ENCODE peak calls at places on chromosomes 3 and 15, in four cellular contexts. P is AG10803, L is breast epithelium, T is upper lobe of left lung. X is an unnamed sample.

GRCh38 chr3:169453256-169454059 is 210.1 kb downstream of the MECOM start:
- DNase-seq in T (no peak), L (no peak), P (no peak), X (no peak)

GRCh38 chr15:28987337-28987736 is 101.6 kb downstream of the APBA2 start:
- DNase-seq in L (no peak), P (no peak), T (no peak), X (no peak)

GRCh38 chr3:155948476-155948875 is 78.0 kb downstream of the GMPS start:
- DNase-seq in L (no peak), T (no peak), P (peak; percentile 20), X (no peak)

GRCh38 chr3:113736548-113737089 is 9.4 kb downstream of the NAA50 start:
- DNase-seq in L (no peak), T (no peak), P (peak; percentile 71), X (no peak)

GRCh38 chr15:92801412-92801773 is 98.7 kb upstream of the CHD2 start:
- DNase-seq in T (no peak), L (no peak), P (peak; percentile 98), X (no peak)

GRCh38 chr15:59148160-59148810 is 43.3 kb downstream of the CCNB2 start:
- DNase-seq in L (no peak), P (peak; percentile 79), T (no peak), X (no peak)

GRCh38 chr3:72154391-72155300 is 369.7 kb upstream of the PROK2 start:
- DNase-seq in T (no peak), P (peak; percentile 89), L (no peak), X (no peak)

GRCh38 chr3:188196232-188196990 is 42.5 kb downstream of the LPP start:
- DNase-seq in P (peak; percentile 56), L (no peak), T (no peak), X (no peak)

GRCh38 chr3:18100126-18100525 is 325.0 kb downstream of the SATB1 start:
- DNase-seq in L (no peak), T (no peak), P (no peak), X (no peak)

GRCh38 chr3:15797600-15798303 is at the start of gene ANKRD28:
- DNase-seq in T (no peak), P (peak; percentile 98), L (no peak), X (no peak)

DNA sequence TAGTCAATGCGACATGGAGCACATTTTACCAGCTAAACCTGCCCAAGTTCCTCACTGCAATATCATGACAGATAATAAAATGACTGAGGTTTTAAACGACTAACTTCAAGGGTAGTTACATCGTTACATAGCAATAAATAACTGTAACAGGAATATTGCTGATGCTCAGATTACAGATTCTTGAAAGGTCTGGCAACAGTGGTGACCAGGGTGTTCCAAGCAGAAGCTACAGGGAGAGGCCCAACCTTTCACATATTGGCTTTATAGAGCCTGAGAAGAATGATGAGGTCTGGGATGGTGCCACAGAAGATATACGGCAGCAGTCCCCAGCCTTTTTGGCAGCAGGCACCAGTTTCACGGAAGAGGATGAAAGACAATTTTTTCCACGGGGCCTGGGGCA is 51.1 kb upstream of the CSPG5 start:
- DNase-seq in L (no peak), T (no peak), P (no peak), X (no peak)
- TF ChIP-seq CTCF in L (no peak), T (no peak), P (no peak), X (no peak)

GRCh38 chr15:27532358-27532757 is 561.4 kb downstream of the GABRG3 start:
- DNase-seq in P (no peak), L (no peak), T (no peak), X (no peak)

GRCh38 chr15:27530994-27531393 is 560.0 kb downstream of the GABRG3 start:
- DNase-seq in L (no peak), P (no peak), T (peak; percentile 14), X (no peak)

DNA sequence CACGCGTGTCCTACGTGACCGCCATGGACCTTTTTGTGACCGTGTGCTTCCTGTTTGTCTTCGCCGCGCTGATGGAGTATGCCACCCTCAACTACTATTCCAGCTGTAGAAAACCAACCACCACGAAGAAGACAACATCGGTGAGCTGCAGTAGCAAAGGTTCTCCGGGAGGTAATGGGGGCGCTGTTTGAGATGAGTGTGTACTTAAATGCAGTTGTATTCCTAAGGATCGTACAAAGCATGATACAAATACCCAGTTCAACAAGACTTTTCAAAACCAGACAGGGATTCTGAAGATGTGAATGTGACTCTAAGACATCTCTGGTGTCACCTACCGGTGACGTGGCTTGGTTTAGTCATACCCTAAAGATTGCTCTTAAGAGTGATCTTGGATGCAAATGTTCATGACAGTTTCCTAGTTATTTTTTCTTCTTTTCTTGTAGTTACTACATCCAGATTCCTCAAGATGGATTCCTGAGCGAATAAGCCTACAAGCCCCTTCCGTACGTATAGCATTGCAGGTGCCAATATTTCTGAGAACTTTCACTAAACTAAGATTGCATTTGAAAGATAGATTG is 556.6 kb downstream of the GABRG3 start:
- DNase-seq in P (no peak), L (no peak), T (no peak), X (no peak)
- TF ChIP-seq CTCF in P (no peak), L (no peak), T (no peak), X (no peak)

DNA sequence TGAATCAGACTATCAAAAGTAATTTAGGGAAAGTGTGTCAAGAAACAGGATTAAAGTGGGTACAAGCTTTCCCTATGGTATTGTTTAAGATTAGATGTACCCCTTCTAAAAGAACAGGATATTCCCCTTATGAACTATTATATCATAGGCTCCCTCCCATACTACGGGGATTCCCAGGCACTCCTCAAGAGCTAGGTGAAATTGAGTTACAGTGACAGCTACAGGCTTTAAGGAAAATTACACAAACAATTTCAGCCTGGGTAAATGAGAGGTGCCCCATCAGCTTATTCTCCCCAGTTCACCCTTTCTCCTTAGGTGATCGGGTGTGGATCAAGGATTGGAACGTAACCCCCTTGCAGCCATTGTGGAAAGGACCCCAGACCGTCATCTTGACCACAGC is 240.8 kb upstream of the CNTN6 start:
- DNase-seq in T (no peak), P (no peak), L (no peak), X (no peak)
- TF ChIP-seq CTCF in T (no peak), P (no peak), L (no peak), X (no peak)

DNA sequence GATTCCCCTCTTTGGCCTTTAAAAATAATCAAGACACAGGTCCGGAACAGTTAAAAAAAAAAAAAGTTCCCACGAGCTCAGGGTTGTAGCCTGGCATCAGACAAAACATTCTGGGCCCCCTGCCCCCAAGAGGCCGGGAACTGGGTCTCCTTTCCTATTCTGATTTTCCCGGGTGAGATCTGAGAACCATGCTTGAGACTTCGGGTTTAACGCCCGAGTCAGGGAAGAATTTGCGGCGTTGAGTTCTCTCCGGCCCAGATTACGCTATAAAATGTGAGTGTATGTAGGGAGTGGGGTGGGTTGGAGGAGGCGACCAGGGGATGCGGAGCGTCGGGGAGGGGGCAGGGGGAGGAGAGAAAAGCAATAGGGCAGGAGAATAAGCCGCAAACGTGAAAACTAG is 2.6 kb downstream of the ZIC1 start:
- DNase-seq in T (no peak), L (no peak), P (no peak), X (no peak)
- TF ChIP-seq CTCF in T (no peak), L (no peak), P (no peak), X (no peak)

DNA sequence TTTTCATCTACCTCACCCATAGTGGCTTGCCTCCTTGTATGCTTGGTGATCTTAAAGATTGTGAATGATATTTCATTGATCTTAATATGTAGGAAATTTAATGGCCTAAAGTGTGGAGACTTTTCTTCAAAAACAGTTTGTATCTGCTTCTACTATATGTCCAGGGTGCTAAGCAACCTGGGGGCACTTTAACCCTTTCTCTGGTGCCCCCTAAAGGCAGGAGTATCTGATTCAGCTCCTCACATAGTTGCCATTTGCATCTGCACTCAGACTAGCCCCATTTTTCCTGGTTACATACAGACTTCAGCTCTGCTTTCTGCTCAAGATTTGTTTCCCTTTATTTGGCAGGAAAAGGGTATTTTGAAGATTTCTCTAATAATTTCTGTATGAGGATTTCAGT is 5.2 kb upstream of the PFN2 start:
- DNase-seq in P (no peak), T (no peak), L (no peak), X (no peak)
- TF ChIP-seq CTCF in P (no peak), T (no peak), L (no peak), X (no peak)

DNA sequence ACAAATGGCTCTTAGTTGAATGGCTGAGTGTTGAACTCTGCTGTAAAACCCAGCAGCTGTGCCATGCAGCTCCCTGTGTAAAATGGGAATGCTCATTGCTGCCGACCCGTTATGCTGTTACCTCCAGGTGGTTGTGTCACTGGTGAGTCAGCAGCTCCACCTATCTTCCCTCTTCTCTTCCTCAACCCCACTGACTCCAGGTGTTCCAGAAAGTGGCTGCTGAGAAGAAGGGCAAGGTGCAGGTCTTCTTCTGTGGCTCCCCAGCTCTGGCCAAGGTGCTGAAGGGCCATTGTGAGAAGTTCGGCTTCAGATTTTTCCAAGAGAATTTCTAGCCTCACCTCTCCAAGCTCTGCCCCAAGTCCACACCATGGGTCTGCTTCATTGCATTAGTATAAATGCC is 41.9 kb downstream of the NOX5 start:
- DNase-seq in L (no peak), T (no peak), P (no peak), X (no peak)
- TF ChIP-seq CTCF in L (no peak), T (no peak), P (no peak), X (no peak)

GRCh38 chr3:65526656-65527055 is 512.1 kb downstream of the MAGI1 start:
- DNase-seq in T (no peak), P (no peak), L (no peak), X (no peak)
- TF ChIP-seq CTCF in T (no peak), P (no peak), L (no peak), X (no peak)